ENCODE peak calls at places on chromosomes 11 and 22, in eight cellular contexts. One of them, this sample, is unnamed.

GRCh38 chr11:1567052-1567720 is 4.9 kb downstream of the DUSP8 start:
- DNase-seq in ureter: no peak
- DNase-seq in immature natural killer cell: no peak
- DNase-seq in T47D: no peak
- DNase-seq in AG04450: no peak
- DNase-seq in hippocampal formation: no peak
- DNase-seq in NCI-H1694: no peak
- DNase-seq in HFFc6: no peak
- DNase-seq in this sample: no peak

GRCh38 chr22:19105867-19106802 is 16.1 kb downstream of the DGCR2 start:
- DNase-seq in ureter: no peak
- DNase-seq in immature natural killer cell: no peak
- DNase-seq in T47D: no peak
- DNase-seq in AG04450: no peak
- DNase-seq in hippocampal formation: no peak
- DNase-seq in NCI-H1694: no peak
- DNase-seq in HFFc6: no peak
- DNase-seq in this sample: no peak

GRCh38 chr22:48895831-48896765 is 931.6 kb downstream of the BRD1 start:
- DNase-seq in ureter: no peak
- DNase-seq in immature natural killer cell: no peak
- DNase-seq in T47D: no peak
- DNase-seq in AG04450: no peak
- DNase-seq in hippocampal formation: no peak
- DNase-seq in NCI-H1694: no peak
- DNase-seq in HFFc6: no peak
- DNase-seq in this sample: no peak

GRCh38 chr11:102239906-102240305 is 77.4 kb upstream of the BIRC3 start:
- DNase-seq in ureter: no peak
- DNase-seq in immature natural killer cell: no peak
- DNase-seq in T47D: no peak
- DNase-seq in AG04450: no peak
- DNase-seq in hippocampal formation: no peak
- DNase-seq in NCI-H1694: no peak
- DNase-seq in HFFc6: no peak
- DNase-seq in this sample: no peak

GRCh38 chr11:33445761-33446161 is 188.6 kb downstream of the HIPK3 start:
- DNase-seq in ureter: no peak
- DNase-seq in immature natural killer cell: no peak
- DNase-seq in T47D: no peak
- DNase-seq in AG04450: no peak
- DNase-seq in hippocampal formation: no peak
- DNase-seq in NCI-H1694: no peak
- DNase-seq in HFFc6: peak; percentile 81
- DNase-seq in this sample: no peak

GRCh38 chr11:72227316-72228228 is 3.0 kb downstream of the INPPL1 start:
- DNase-seq in ureter: peak; percentile 40
- DNase-seq in immature natural killer cell: no peak
- DNase-seq in T47D: no peak
- DNase-seq in AG04450: no peak
- DNase-seq in hippocampal formation: peak; percentile 28
- DNase-seq in NCI-H1694: peak; percentile 57
- DNase-seq in HFFc6: no peak
- DNase-seq in this sample: peak; percentile 32

GRCh38 chr11:45778341-45778740 is 26.6 kb upstream of the SLC35C1 start:
- DNase-seq in ureter: no peak
- DNase-seq in immature natural killer cell: no peak
- DNase-seq in T47D: no peak
- DNase-seq in AG04450: no peak
- DNase-seq in hippocampal formation: no peak
- DNase-seq in NCI-H1694: no peak
- DNase-seq in HFFc6: no peak
- DNase-seq in this sample: no peak

GRCh38 chr11:76806131-76806530 is 23.0 kb downstream of the TSKU start:
- DNase-seq in ureter: peak; percentile 40
- DNase-seq in immature natural killer cell: no peak
- DNase-seq in T47D: no peak
- DNase-seq in AG04450: no peak
- DNase-seq in hippocampal formation: no peak
- DNase-seq in NCI-H1694: no peak
- DNase-seq in HFFc6: no peak
- DNase-seq in this sample: no peak

GRCh38 chr11:129731316-129731715 is 84.3 kb upstream of the TMEM45B start:
- DNase-seq in ureter: no peak
- DNase-seq in immature natural killer cell: no peak
- DNase-seq in T47D: no peak
- DNase-seq in AG04450: no peak
- DNase-seq in hippocampal formation: no peak
- DNase-seq in NCI-H1694: no peak
- DNase-seq in HFFc6: no peak
- DNase-seq in this sample: no peak